ENCODE peak calls at places on chromosomes 11 and 22, in seven cellular contexts. P is HT1080; B is MM.1S; D is EL; K is GM23338; Z is stimulated activated CD4-positive, alpha-beta T cell treated with anti-CD3 and anti-CD28 coated beads, Interleukin-1b, Interleukin-23, amount 100 ng/mL, for 4 hours; W is GM12891. M is an unnamed sample.

GRCh38 chr22:27154717-27155116 is 497.3 kb downstream of the MIAT start:
- DNase-seq in P (no peak), B (no peak), K (no peak), W (no peak), Z (no peak), D (no peak), M (no peak)

GRCh38 chr11:67265633-67266423 is 445 bp upstream of the GRK2 start:
- DNase-seq in P (no peak), Z (peak; percentile 70), B (peak; percentile 79), D (peak; percentile 57), K (peak; percentile 84), W (peak; percentile 78), M (peak; percentile 99)

GRCh38 chr11:59182457-59183151 is 10.7 kb downstream of the DTX4 start:
- DNase-seq in B (no peak), D (no peak), W (peak; percentile 49), K (peak; percentile 87), P (no peak), Z (no peak), M (peak; percentile 40)

GRCh38 chr11:118658372-118659313 is 20.8 kb downstream of the TREH start:
- DNase-seq in W (no peak), B (no peak), P (no peak), K (peak; percentile 40), D (no peak), Z (no peak), M (peak; percentile 67)

GRCh38 chr11:46315033-46315738 is 32.1 kb upstream of the DGKZ start:
- DNase-seq in Z (peak; percentile 70), B (peak; percentile 53), K (peak; percentile 98), W (peak; percentile 79), P (peak; percentile 80), D (peak; percentile 84), M (peak; percentile 98)

GRCh38 chr11:133966924-133967598 is 10.3 kb upstream of the IGSF9B start:
- DNase-seq in P (no peak), B (no peak), D (no peak), K (peak; percentile 83), W (no peak), Z (peak; percentile 51), M (no peak)

GRCh38 chr11:121578216-121579063 is 125.7 kb upstream of the SORL1-AS1 start:
- DNase-seq in B (no peak), D (no peak), Z (no peak), P (no peak), W (no peak), K (no peak), M (no peak)

GRCh38 chr11:12159351-12160099 is 49.1 kb downstream of the MICAL2 start:
- DNase-seq in D (peak; percentile 86), P (peak; percentile 88), K (no peak), B (no peak), Z (no peak), W (no peak), M (no peak)

GRCh38 chr11:13284776-13285588 is 7.4 kb downstream of the BMAL1 start:
- DNase-seq in B (no peak), K (no peak), Z (no peak), D (no peak), P (no peak), W (no peak), M (no peak)

GRCh38 chr11:111379500-111380136 is 543 bp upstream of the POU2AF1 start:
- DNase-seq in Z (peak; percentile 48), W (no peak), P (no peak), D (no peak), B (peak; percentile 51), K (no peak), M (no peak)

GRCh38 chr11:110447897-110448522 is 18.3 kb downstream of the FDX1 start:
- DNase-seq in Z (no peak), K (peak; percentile 47), W (no peak), B (peak; percentile 36), D (no peak), P (no peak), M (no peak)

GRCh38 chr11:74671520-74672196 is 59.6 kb downstream of the CHRDL2 start:
- DNase-seq in D (peak; percentile 82), Z (no peak), W (no peak), P (peak; percentile 60), B (no peak), K (no peak), M (no peak)

GRCh38 chr11:111406091-111406490 is 27.0 kb upstream of the POU2AF1 start:
- DNase-seq in K (no peak), P (no peak), D (no peak), Z (no peak), B (no peak), W (no peak), M (no peak)

GRCh38 chr11:127926721-127927120 is 660.6 kb downstream of the ETS1 start:
- DNase-seq in W (no peak), B (no peak), D (no peak), P (no peak), Z (no peak), K (no peak), M (no peak)

M was measured in 8988T.